ENCODE peak calls at places on chromosomes 2 and 18, in five cellular contexts. U, J, A, O and D are unnamed samples.

GRCh38 chr2:73907840-73908452 is 15.1 kb downstream of the ACTG2 start:
- DNase-seq in U (peak; percentile 39), J (no peak), A (peak; percentile 54), O (no peak), D (peak; percentile 23)

GRCh38 chr2:229235136-229235914 is 35.8 kb downstream of the PID1 start:
- DNase-seq in U (peak; percentile 10), J (no peak), A (peak; percentile 4), O (peak; percentile 9), D (peak; percentile 14)

GRCh38 chr2:204274487-204274886 is 270.8 kb upstream of the PARD3B start:
- DNase-seq in U (no peak), J (no peak), A (no peak), O (no peak), D (no peak)

GRCh38 chr2:207161247-207161646 is 4.5 kb downstream of the KLF7 start:
- DNase-seq in U (no peak), J (no peak), A (no peak), O (no peak), D (no peak)

GRCh38 chr18:906416-907170 is 1.9 kb downstream of the ADCYAP1 start:
- DNase-seq in U (peak; percentile 14), J (no peak), A (peak; percentile 72), O (no peak), D (no peak)

GRCh38 chr2:151771599-151772358 is 37.5 kb upstream of the NEB start:
- DNase-seq in U (peak; percentile 13), J (no peak), A (no peak), O (no peak), D (peak; percentile 60)

GRCh38 chr2:55010149-55010591 is 40.1 kb downstream of the RTN4 start:
- DNase-seq in U (peak; percentile 82), J (peak; percentile 65), A (peak; percentile 79), O (peak; percentile 49), D (peak; percentile 49)

GRCh38 chr2:200862532-200863000 is 1.9 kb downstream of the CLK1 start:
- DNase-seq in U (peak; percentile 51), J (no peak), A (peak; percentile 50), O (peak; percentile 74), D (no peak)

GRCh38 chr2:209331291-209331844 is 92.5 kb upstream of the MAP2 start:
- DNase-seq in U (peak; percentile 23), J (no peak), A (peak; percentile 58), O (no peak), D (no peak)

GRCh38 chr2:78029392-78029995 is 507.3 kb upstream of the LRRTM4 start:
- DNase-seq in U (no peak), J (no peak), A (no peak), O (no peak), D (no peak)

GRCh38 chr2:68466361-68466777 is 725 bp downstream of the FBXO48 start:
- DNase-seq in U (peak; percentile 24), J (no peak), A (no peak), O (no peak), D (no peak)

GRCh38 chr2:223970343-223971128 is 13.3 kb downstream of the MRPL44 start:
- DNase-seq in U (peak; percentile 58), J (peak; percentile 32), A (peak; percentile 82), O (peak; percentile 89), D (no peak)

GRCh38 chr2:143716527-143716926 is 587.3 kb downstream of the ARHGAP15 start:
- DNase-seq in U (no peak), J (no peak), A (no peak), O (no peak), D (no peak)

GRCh38 chr2:207239754-207240494 is 74.2 kb upstream of the KLF7 start:
- DNase-seq in U (no peak), J (no peak), A (no peak), O (no peak), D (no peak)

GRCh38 chr2:239803764-239804111 is 221.4 kb downstream of the NDUFA10 start:
- DNase-seq in U (no peak), J (peak; percentile 9), A (no peak), O (no peak), D (no peak)

GRCh38 chr2:19648583-19648982 is 253.2 kb downstream of the TTC32 start:
- DNase-seq in U (no peak), J (no peak), A (no peak), O (peak; percentile 70), D (peak; percentile 60)

GRCh38 chr2:21642647-21643046 is 518.9 kb downstream of the TDRD15 start:
- DNase-seq in U (no peak), J (no peak), A (no peak), O (no peak), D (no peak)

GRCh38 chr2:10032746-10033105 is 10.6 kb upstream of the KLF11 start:
- DNase-seq in U (no peak), J (no peak), A (no peak), O (no peak), D (peak; percentile 42)
- H3K4me1 ChIP-seq in U (peaks cover 38% of the 10 kb centered on the region), J (peaks cover 53% of the 10 kb centered on the region), A (peaks cover 11% of the 10 kb centered on the region), O (peaks cover 34% of the 10 kb centered on the region), D (peaks cover 21% of the 10 kb centered on the region)

GRCh38 chr2:31254237-31255203 is 20.6 kb downstream of the EHD3 start:
- DNase-seq in U (no peak), J (no peak), A (no peak), O (no peak), D (no peak)
- H3K27ac ChIP-seq in U (no peak overlapping the region), J (no peak overlapping the region), A (no peak overlapping the region), O (no peak overlapping the region), D (no peak overlapping the region)

GRCh38 chr2:226837787-226838603 is 2.1 kb downstream of the RHBDD1 start:
- DNase-seq in U (no peak), J (no peak), A (no peak), O (no peak), D (no peak)
- H3K4me3 ChIP-seq in U (no peak overlapping the region), J (no peak overlapping the region), A (no peak overlapping the region), O (no peak overlapping the region), D (no peak overlapping the region)

DNA sequence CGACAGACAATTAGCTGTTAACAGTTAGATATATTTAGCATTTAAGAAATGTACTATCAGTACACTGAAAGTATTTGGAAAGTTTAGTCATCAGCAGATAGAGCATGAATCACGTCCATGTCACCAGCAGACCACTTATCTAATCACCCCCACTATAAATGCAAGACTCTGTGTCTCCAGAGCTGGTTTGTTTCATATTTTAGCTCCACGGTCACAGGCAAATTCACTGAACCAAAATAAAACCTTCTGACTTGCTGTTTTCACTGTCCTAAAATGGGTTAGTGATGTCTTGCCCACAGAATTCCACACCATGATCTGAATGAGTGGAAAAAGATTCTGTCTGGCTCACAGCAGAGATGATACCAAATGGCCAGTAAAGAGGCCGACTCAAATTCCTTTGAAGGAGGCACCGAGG is 64.9 kb downstream of the CDH2 start:
- DNase-seq in U (no peak), J (no peak), A (no peak), O (no peak), D (no peak)
- H3K4me1 ChIP-seq in U (no peaks in the 10 kb centered on the region), J (peaks cover 10% of the 10 kb centered on the region), A (no peaks in the 10 kb centered on the region), O (no peaks in the 10 kb centered on the region), D (peaks cover 12% of the 10 kb centered on the region)

GRCh38 chr2:110101911-110102774 is 13.5 kb downstream of the MALL start:
- DNase-seq in U (peak; percentile 38), J (no peak), A (no peak), O (no peak), D (no peak)
- H3K27ac ChIP-seq in U (peak overlapping the region; percentile 48), J (peak overlapping the region; percentile 79), A (peak overlapping the region; percentile 25), O (peak overlapping the region; percentile 89), D (peak overlapping the region; percentile 34)